ENCODE peak calls at places on chromosomes 2 and 18, in eight cellular contexts. One of them, this sample, is unnamed.

GRCh38 chr18:45589559-45590041 is 25.7 kb upstream of the SLC14A2 start:
- DNase-seq in colonic mucosa: no peak
- DNase-seq in CD8-positive, alpha-beta T cell: no peak
- DNase-seq in PC-3: peak; percentile 82
- DNase-seq in ovary: peak; percentile 12
- DNase-seq in GM12878: no peak
- DNase-seq in heart left ventricle: peak; percentile 53
- DNase-seq in transverse colon: no peak
- DNase-seq in this sample: no peak

GRCh38 chr2:60515751-60516226 is 37.7 kb downstream of the BCL11A start:
- DNase-seq in colonic mucosa: no peak
- DNase-seq in CD8-positive, alpha-beta T cell: no peak
- DNase-seq in PC-3: peak; percentile 40
- DNase-seq in ovary: no peak
- DNase-seq in GM12878: peak; percentile 90
- DNase-seq in heart left ventricle: no peak
- DNase-seq in transverse colon: no peak
- DNase-seq in this sample: peak; percentile 34

GRCh38 chr2:11411244-11411643 is 54.7 kb downstream of the E2F6 start:
- DNase-seq in colonic mucosa: no peak
- DNase-seq in CD8-positive, alpha-beta T cell: no peak
- DNase-seq in PC-3: no peak
- DNase-seq in ovary: no peak
- DNase-seq in GM12878: no peak
- DNase-seq in heart left ventricle: no peak
- DNase-seq in transverse colon: no peak
- DNase-seq in this sample: no peak

GRCh38 chr2:34031097-34031496 is 432.0 kb upstream of the FAM98A start:
- DNase-seq in colonic mucosa: no peak
- DNase-seq in CD8-positive, alpha-beta T cell: no peak
- DNase-seq in PC-3: no peak
- DNase-seq in ovary: no peak
- DNase-seq in GM12878: no peak
- DNase-seq in heart left ventricle: no peak
- DNase-seq in transverse colon: no peak
- DNase-seq in this sample: no peak

GRCh38 chr18:71529708-71530303 is 1014.3 kb downstream of the CBLN2 start:
- DNase-seq in colonic mucosa: no peak
- DNase-seq in CD8-positive, alpha-beta T cell: no peak
- DNase-seq in PC-3: peak; percentile 96
- DNase-seq in ovary: no peak
- DNase-seq in GM12878: no peak
- DNase-seq in heart left ventricle: no peak
- DNase-seq in transverse colon: no peak
- DNase-seq in this sample: no peak

GRCh38 chr2:237453671-237454070 is 33.4 kb upstream of the MLPH start:
- DNase-seq in colonic mucosa: no peak
- DNase-seq in CD8-positive, alpha-beta T cell: no peak
- DNase-seq in PC-3: no peak
- DNase-seq in ovary: no peak
- DNase-seq in GM12878: no peak
- DNase-seq in heart left ventricle: no peak
- DNase-seq in transverse colon: no peak
- DNase-seq in this sample: no peak

GRCh38 chr2:9768388-9768787 is 74.9 kb upstream of the TAF1B start:
- DNase-seq in colonic mucosa: no peak
- DNase-seq in CD8-positive, alpha-beta T cell: no peak
- DNase-seq in PC-3: no peak
- DNase-seq in ovary: no peak
- DNase-seq in GM12878: no peak
- DNase-seq in heart left ventricle: no peak
- DNase-seq in transverse colon: peak; percentile 74
- DNase-seq in this sample: peak; percentile 64

GRCh38 chr2:17303054-17303453 is 215.2 kb downstream of the RAD51AP2 start:
- DNase-seq in colonic mucosa: no peak
- DNase-seq in CD8-positive, alpha-beta T cell: no peak
- DNase-seq in PC-3: peak; percentile 80
- DNase-seq in ovary: no peak
- DNase-seq in GM12878: no peak
- DNase-seq in heart left ventricle: no peak
- DNase-seq in transverse colon: no peak
- DNase-seq in this sample: no peak

GRCh38 chr2:195756218-195756941 is 99.4 kb downstream of the SLC39A10 start:
- DNase-seq in colonic mucosa: no peak
- DNase-seq in CD8-positive, alpha-beta T cell: no peak
- DNase-seq in PC-3: peak; percentile 88
- DNase-seq in ovary: no peak
- DNase-seq in GM12878: no peak
- DNase-seq in heart left ventricle: no peak
- DNase-seq in transverse colon: no peak
- DNase-seq in this sample: no peak

GRCh38 chr2:73109796-73110540 is 2.8 kb downstream of the RAB11FIP5 start:
- DNase-seq in colonic mucosa: no peak
- DNase-seq in CD8-positive, alpha-beta T cell: no peak
- DNase-seq in PC-3: no peak
- DNase-seq in ovary: no peak
- DNase-seq in GM12878: no peak
- DNase-seq in heart left ventricle: no peak
- DNase-seq in transverse colon: no peak
- DNase-seq in this sample: no peak

GRCh38 chr18:48676756-48677368 is 138.0 kb downstream of the CTIF start:
- DNase-seq in colonic mucosa: peak; percentile 66
- DNase-seq in CD8-positive, alpha-beta T cell: peak; percentile 61
- DNase-seq in PC-3: peak; percentile 50
- DNase-seq in ovary: peak; percentile 64
- DNase-seq in GM12878: no peak
- DNase-seq in heart left ventricle: peak; percentile 78
- DNase-seq in transverse colon: peak; percentile 70
- DNase-seq in this sample: peak; percentile 73

GRCh38 chr18:58218111-58218510 is 174.1 kb downstream of the NEDD4L start:
- DNase-seq in colonic mucosa: peak; percentile 16
- DNase-seq in CD8-positive, alpha-beta T cell: no peak
- DNase-seq in PC-3: peak; percentile 97
- DNase-seq in ovary: no peak
- DNase-seq in GM12878: no peak
- DNase-seq in heart left ventricle: no peak
- DNase-seq in transverse colon: no peak
- DNase-seq in this sample: no peak

GRCh38 chr18:79375441-79375840 is 20.3 kb upstream of the NFATC1 start:
- DNase-seq in colonic mucosa: no peak
- DNase-seq in CD8-positive, alpha-beta T cell: no peak
- DNase-seq in PC-3: no peak
- DNase-seq in ovary: no peak
- DNase-seq in GM12878: no peak
- DNase-seq in heart left ventricle: peak; percentile 8
- DNase-seq in transverse colon: no peak
- DNase-seq in this sample: no peak

GRCh38 chr2:23824777-23825212 is 102.1 kb downstream of the ATAD2B start:
- DNase-seq in colonic mucosa: peak; percentile 38
- DNase-seq in CD8-positive, alpha-beta T cell: no peak
- DNase-seq in PC-3: peak; percentile 82
- DNase-seq in ovary: no peak
- DNase-seq in GM12878: peak; percentile 34
- DNase-seq in heart left ventricle: no peak
- DNase-seq in transverse colon: no peak
- DNase-seq in this sample: peak; percentile 21

GRCh38 chr2:45353879-45354278 is 257.2 kb downstream of the SRBD1 start:
- DNase-seq in colonic mucosa: no peak
- DNase-seq in CD8-positive, alpha-beta T cell: no peak
- DNase-seq in PC-3: peak; percentile 98
- DNase-seq in ovary: no peak
- DNase-seq in GM12878: no peak
- DNase-seq in heart left ventricle: no peak
- DNase-seq in transverse colon: no peak
- DNase-seq in this sample: no peak

GRCh38 chr2:113850687-113851086 is 39.2 kb upstream of the ACTR3 start:
- DNase-seq in colonic mucosa: no peak
- DNase-seq in CD8-positive, alpha-beta T cell: no peak
- DNase-seq in PC-3: no peak
- DNase-seq in ovary: no peak
- DNase-seq in GM12878: no peak
- DNase-seq in heart left ventricle: no peak
- DNase-seq in transverse colon: no peak
- DNase-seq in this sample: no peak

GRCh38 chr18:69725855-69726508 is 221.7 kb downstream of the CD226 start:
- DNase-seq in colonic mucosa: no peak
- DNase-seq in CD8-positive, alpha-beta T cell: no peak
- DNase-seq in PC-3: no peak
- DNase-seq in ovary: no peak
- DNase-seq in GM12878: no peak
- DNase-seq in heart left ventricle: no peak
- DNase-seq in transverse colon: no peak
- DNase-seq in this sample: no peak

GRCh38 chr2:20015482-20016083 is 3.1 kb upstream of the MATN3 start:
- DNase-seq in colonic mucosa: no peak
- DNase-seq in CD8-positive, alpha-beta T cell: no peak
- DNase-seq in PC-3: peak; percentile 60
- DNase-seq in ovary: no peak
- DNase-seq in GM12878: peak; percentile 7
- DNase-seq in heart left ventricle: no peak
- DNase-seq in transverse colon: no peak
- DNase-seq in this sample: no peak

GRCh38 chr18:28766027-28766426 is 589.1 kb upstream of the CDH2 start:
- DNase-seq in colonic mucosa: no peak
- DNase-seq in CD8-positive, alpha-beta T cell: no peak
- DNase-seq in PC-3: no peak
- DNase-seq in ovary: no peak
- DNase-seq in GM12878: no peak
- DNase-seq in heart left ventricle: no peak
- DNase-seq in transverse colon: no peak
- DNase-seq in this sample: no peak

GRCh38 chr2:100482741-100483140 is 12.5 kb downstream of the NMS start:
- DNase-seq in colonic mucosa: no peak
- DNase-seq in CD8-positive, alpha-beta T cell: no peak
- DNase-seq in PC-3: no peak
- DNase-seq in ovary: no peak
- DNase-seq in GM12878: no peak
- DNase-seq in heart left ventricle: no peak
- DNase-seq in transverse colon: no peak
- DNase-seq in this sample: no peak

GRCh38 chr2:100484390-100484789 is 14.1 kb downstream of the NMS start:
- DNase-seq in colonic mucosa: no peak
- DNase-seq in CD8-positive, alpha-beta T cell: no peak
- DNase-seq in PC-3: no peak
- DNase-seq in ovary: no peak
- DNase-seq in GM12878: no peak
- DNase-seq in heart left ventricle: no peak
- DNase-seq in transverse colon: no peak
- DNase-seq in this sample: no peak

GRCh38 chr2:100483892-100484291 is 13.6 kb downstream of the NMS start:
- DNase-seq in colonic mucosa: no peak
- DNase-seq in CD8-positive, alpha-beta T cell: no peak
- DNase-seq in PC-3: no peak
- DNase-seq in ovary: no peak
- DNase-seq in GM12878: no peak
- DNase-seq in heart left ventricle: no peak
- DNase-seq in transverse colon: no peak
- DNase-seq in this sample: no peak
- H3K27me3 ChIP-seq in colonic mucosa: no peaks in the 10 kb centered on the region
- H3K27me3 ChIP-seq in CD8-positive, alpha-beta T cell: no peaks in the 10 kb centered on the region
- H3K27me3 ChIP-seq in PC-3: peaks cover 36% of the 10 kb centered on the region
- H3K27me3 ChIP-seq in ovary: no peaks in the 10 kb centered on the region
- H3K27me3 ChIP-seq in GM12878: no peaks in the 10 kb centered on the region
- H3K27me3 ChIP-seq in heart left ventricle: no peaks in the 10 kb centered on the region
- H3K27me3 ChIP-seq in transverse colon: no peaks in the 10 kb centered on the region
- H3K27me3 ChIP-seq in this sample: no peaks in the 10 kb centered on the region

DNA sequence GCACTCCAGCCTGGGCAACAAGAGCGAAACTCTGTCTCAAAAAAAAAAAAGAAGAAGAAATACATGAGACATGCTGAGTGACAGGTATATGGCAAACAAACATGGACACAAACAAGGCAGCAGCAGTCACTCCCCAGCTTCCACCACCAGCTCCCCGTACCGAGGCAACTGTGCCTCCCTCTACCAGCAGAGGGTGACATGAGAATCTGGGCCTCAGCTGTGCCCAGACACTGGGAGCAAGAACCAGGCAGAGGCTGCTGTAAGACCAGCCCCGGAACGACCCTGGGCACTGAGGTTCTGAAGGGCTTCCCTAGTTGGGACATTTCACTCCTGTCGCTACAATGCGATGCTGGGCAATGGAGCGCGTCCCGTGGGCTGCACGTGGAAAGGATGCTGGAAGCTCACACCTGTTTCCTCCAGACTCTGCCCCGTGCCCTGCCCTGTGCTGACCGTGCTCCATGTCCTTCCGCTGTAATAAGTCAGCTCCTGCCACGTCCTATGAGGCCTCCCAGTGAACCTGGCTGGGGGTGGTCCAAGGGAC is 37.1 kb downstream of the BOK start:
- DNase-seq in colonic mucosa: no peak
- DNase-seq in CD8-positive, alpha-beta T cell: no peak
- DNase-seq in PC-3: peak; percentile 25
- DNase-seq in ovary: no peak
- DNase-seq in GM12878: no peak
- DNase-seq in heart left ventricle: no peak
- DNase-seq in transverse colon: no peak
- DNase-seq in this sample: no peak
- H3K36me3 ChIP-seq in colonic mucosa: peaks cover 5% of the 10 kb centered on the region
- H3K36me3 ChIP-seq in CD8-positive, alpha-beta T cell: peaks cover 2% of the 10 kb centered on the region
- H3K36me3 ChIP-seq in PC-3: peaks cover 4% of the 10 kb centered on the region
- H3K36me3 ChIP-seq in ovary: no peaks in the 10 kb centered on the region
- H3K36me3 ChIP-seq in GM12878: peaks cover 10% of the 10 kb centered on the region
- H3K36me3 ChIP-seq in heart left ventricle: peaks cover 90% of the 10 kb centered on the region
- H3K36me3 ChIP-seq in transverse colon: no peaks in the 10 kb centered on the region
- H3K36me3 ChIP-seq in this sample: no peaks in the 10 kb centered on the region

DNA sequence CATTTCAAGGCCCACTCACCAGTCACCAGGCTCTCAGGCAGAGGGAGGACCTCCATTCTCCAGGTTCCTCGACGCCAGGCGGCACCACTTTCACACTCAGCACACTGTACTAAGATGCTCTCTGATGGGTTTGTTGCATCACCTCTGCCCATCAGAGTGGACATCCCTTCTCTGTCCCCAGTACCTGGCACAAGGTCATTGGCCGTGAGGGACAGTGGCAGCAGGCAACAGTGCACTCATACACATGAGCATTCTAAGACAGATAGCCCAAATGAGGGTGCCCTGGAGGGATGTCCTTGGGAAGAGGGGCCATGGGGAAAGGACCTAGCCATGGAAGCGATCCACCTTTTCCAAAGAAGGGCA is 3.0 kb upstream of the ADRA2B start:
- DNase-seq in colonic mucosa: no peak
- DNase-seq in CD8-positive, alpha-beta T cell: no peak
- DNase-seq in PC-3: no peak
- DNase-seq in ovary: no peak
- DNase-seq in GM12878: no peak
- DNase-seq in heart left ventricle: no peak
- DNase-seq in transverse colon: no peak
- DNase-seq in this sample: no peak
- H3K27me3 ChIP-seq in colonic mucosa: peaks cover 8% of the 10 kb centered on the region
- H3K27me3 ChIP-seq in CD8-positive, alpha-beta T cell: no peaks in the 10 kb centered on the region
- H3K27me3 ChIP-seq in PC-3: peaks cover 27% of the 10 kb centered on the region
- H3K27me3 ChIP-seq in ovary: no peaks in the 10 kb centered on the region
- H3K27me3 ChIP-seq in GM12878: no peaks in the 10 kb centered on the region
- H3K27me3 ChIP-seq in heart left ventricle: no peaks in the 10 kb centered on the region
- H3K27me3 ChIP-seq in transverse colon: peaks cover 44% of the 10 kb centered on the region
- H3K27me3 ChIP-seq in this sample: peaks cover 5% of the 10 kb centered on the region

GRCh38 chr18:50928551-50928950 is 39.3 kb upstream of the ELAC1 start:
- DNase-seq in colonic mucosa: no peak
- DNase-seq in CD8-positive, alpha-beta T cell: no peak
- DNase-seq in PC-3: no peak
- DNase-seq in ovary: no peak
- DNase-seq in GM12878: no peak
- DNase-seq in heart left ventricle: no peak
- DNase-seq in transverse colon: no peak
- DNase-seq in this sample: no peak

GRCh38 chr18:50926521-50926920 is 41.3 kb upstream of the ELAC1 start:
- DNase-seq in colonic mucosa: no peak
- DNase-seq in CD8-positive, alpha-beta T cell: no peak
- DNase-seq in PC-3: no peak
- DNase-seq in ovary: no peak
- DNase-seq in GM12878: no peak
- DNase-seq in heart left ventricle: no peak
- DNase-seq in transverse colon: no peak
- DNase-seq in this sample: no peak

GRCh38 chr18:50924372-50924771 is 43.5 kb upstream of the ELAC1 start:
- DNase-seq in colonic mucosa: no peak
- DNase-seq in CD8-positive, alpha-beta T cell: no peak
- DNase-seq in PC-3: no peak
- DNase-seq in ovary: no peak
- DNase-seq in GM12878: no peak
- DNase-seq in heart left ventricle: no peak
- DNase-seq in transverse colon: no peak
- DNase-seq in this sample: no peak
- H3K36me3 ChIP-seq in colonic mucosa: peaks cover 9% of the 10 kb centered on the region
- H3K36me3 ChIP-seq in CD8-positive, alpha-beta T cell: peaks cover 19% of the 10 kb centered on the region
- H3K36me3 ChIP-seq in PC-3: no peaks in the 10 kb centered on the region
- H3K36me3 ChIP-seq in ovary: no peaks in the 10 kb centered on the region
- H3K36me3 ChIP-seq in GM12878: peaks cover 30% of the 10 kb centered on the region
- H3K36me3 ChIP-seq in heart left ventricle: peaks cover 83% of the 10 kb centered on the region
- H3K36me3 ChIP-seq in transverse colon: no peaks in the 10 kb centered on the region
- H3K36me3 ChIP-seq in this sample: peaks cover 4% of the 10 kb centered on the region

This sample was measured in body of pancreas.